ENCODE peak calls at places on chromosome 17, in six cellular contexts. G is IMR-90, D is H9, P is neuronal stem cell, X is mesenchymal stem cell, Z is trophoblast cell. R is an unnamed sample.

GRCh38 chr17:6603746-6604325 is 36.7 kb downstream of the KIAA0753 start:
- DNase-seq in G (peak; percentile 30), D (no peak), P (no peak), X (no peak), Z (no peak), R (no peak)

GRCh38 chr17:63399316-63399715 is 46.8 kb downstream of the CYB561 start:
- DNase-seq in G (peak; percentile 70), D (no peak), P (no peak), X (peak; percentile 55), Z (no peak), R (no peak)

GRCh38 chr17:12342609-12343248 is 322.1 kb downstream of the MAP2K4 start:
- DNase-seq in G (no peak), D (peak; percentile 82), P (peak; percentile 4), X (no peak), Z (peak; percentile 65), R (peak; percentile 36)

GRCh38 chr17:7138800-7139381 is 24.3 kb upstream of the ASGR2 start:
- DNase-seq in G (no peak), D (no peak), P (no peak), X (no peak), Z (peak; percentile 20), R (no peak)

GRCh38 chr17:64385187-64386083 is 5.2 kb downstream of the PECAM1 start:
- DNase-seq in G (peak; percentile 88), D (no peak), P (no peak), X (peak; percentile 91), Z (peak; percentile 21), R (no peak)

GRCh38 chr17:43548689-43549379 is 2.7 kb upstream of the ETV4 start:
- DNase-seq in G (no peak), D (no peak), P (no peak), X (no peak), Z (no peak), R (no peak)

GRCh38 chr17:80523054-80523744 is 21.4 kb upstream of the RPTOR start:
- DNase-seq in G (no peak), D (no peak), P (no peak), X (no peak), Z (no peak), R (no peak)

GRCh38 chr17:80012156-80012555 is 23.5 kb downstream of the TBC1D16 start:
- DNase-seq in G (no peak), D (no peak), P (no peak), X (no peak), Z (peak; percentile 31), R (no peak)

GRCh38 chr17:76410328-76410965 is 26.0 kb downstream of the SPHK1 start:
- DNase-seq in G (no peak), D (no peak), P (no peak), X (no peak), Z (no peak), R (no peak)

GRCh38 chr17:40718904-40719303 is 15.4 kb upstream of the KRT24 start:
- DNase-seq in G (no peak), D (no peak), P (no peak), X (no peak), Z (peak; percentile 94), R (no peak)

GRCh38 chr17:4583796-4584124 is 569 bp upstream of the SMTNL2 start:
- DNase-seq in G (no peak), D (peak; percentile 75), P (no peak), X (peak; percentile 40), Z (peak; percentile 24), R (no peak)

GRCh38 chr17:16377804-16378400 is 3.0 kb upstream of the UBB start:
- DNase-seq in G (peak; percentile 79), D (no peak), P (no peak), X (no peak), Z (no peak), R (no peak)

GRCh38 chr17:45631941-45632340 is 141.4 kb upstream of the PLEKHM1 start:
- DNase-seq in G (no peak), D (no peak), P (no peak), X (no peak), Z (no peak), R (no peak)

GRCh38 chr17:42518755-42519545 is 17.1 kb upstream of the NAGLU start:
- DNase-seq in G (no peak), D (peak; percentile 22), P (no peak), X (no peak), Z (no peak), R (no peak)

GRCh38 chr17:58339775-58340622 is 11.4 kb upstream of the TSPOAP1 start:
- DNase-seq in G (no peak), D (no peak), P (no peak), X (no peak), Z (peak; percentile 88), R (no peak)

GRCh38 chr17:76137351-76138233 is 3.5 kb downstream of the FOXJ1 start:
- DNase-seq in G (no peak), D (peak; percentile 63), P (no peak), X (no peak), Z (no peak), R (peak; percentile 77)

GRCh38 chr17:71709271-71709670 is 411.5 kb upstream of the SOX9 start:
- DNase-seq in G (peak; percentile 22), D (no peak), P (no peak), X (peak; percentile 31), Z (no peak), R (no peak)

GRCh38 chr17:47998044-47998443 is 27.1 kb downstream of the CDK5RAP3 start:
- DNase-seq in G (no peak), D (no peak), P (no peak), X (no peak), Z (no peak), R (no peak)
- H3K4me1 ChIP-seq in G (peaks cover 9% of the 10 kb centered on the region), D (peaks cover 11% of the 10 kb centered on the region), P (peaks cover 57% of the 10 kb centered on the region), X (peaks cover 18% of the 10 kb centered on the region), Z (peaks cover 20% of the 10 kb centered on the region), R (peaks cover 18% of the 10 kb centered on the region)

GRCh38 chr17:34654276-34654675 is 74.9 kb downstream of the TMEM132E start:
- DNase-seq in G (no peak), D (no peak), P (no peak), X (no peak), Z (peak; percentile 23), R (no peak)

GRCh38 chr17:34656801-34657200 is 77.4 kb downstream of the TMEM132E start:
- DNase-seq in G (no peak), D (no peak), P (no peak), X (no peak), Z (no peak), R (no peak)

GRCh38 chr17:34651267-34651955 is 72.0 kb downstream of the TMEM132E start:
- DNase-seq in G (no peak), D (no peak), P (no peak), X (no peak), Z (no peak), R (no peak)

GRCh38 chr17:34652001-34652400 is 72.6 kb downstream of the TMEM132E start:
- DNase-seq in G (no peak), D (no peak), P (no peak), X (no peak), Z (no peak), R (no peak)

GRCh38 chr17:34654871-34655270 is 75.5 kb downstream of the TMEM132E start:
- DNase-seq in G (no peak), D (no peak), P (no peak), X (no peak), Z (no peak), R (no peak)
- H3K14ac ChIP-seq in G (no peak overlapping the region), D (no peak overlapping the region), P (no peak overlapping the region), X (no peak overlapping the region), Z (no peak overlapping the region), R (no peak overlapping the region)

DNA sequence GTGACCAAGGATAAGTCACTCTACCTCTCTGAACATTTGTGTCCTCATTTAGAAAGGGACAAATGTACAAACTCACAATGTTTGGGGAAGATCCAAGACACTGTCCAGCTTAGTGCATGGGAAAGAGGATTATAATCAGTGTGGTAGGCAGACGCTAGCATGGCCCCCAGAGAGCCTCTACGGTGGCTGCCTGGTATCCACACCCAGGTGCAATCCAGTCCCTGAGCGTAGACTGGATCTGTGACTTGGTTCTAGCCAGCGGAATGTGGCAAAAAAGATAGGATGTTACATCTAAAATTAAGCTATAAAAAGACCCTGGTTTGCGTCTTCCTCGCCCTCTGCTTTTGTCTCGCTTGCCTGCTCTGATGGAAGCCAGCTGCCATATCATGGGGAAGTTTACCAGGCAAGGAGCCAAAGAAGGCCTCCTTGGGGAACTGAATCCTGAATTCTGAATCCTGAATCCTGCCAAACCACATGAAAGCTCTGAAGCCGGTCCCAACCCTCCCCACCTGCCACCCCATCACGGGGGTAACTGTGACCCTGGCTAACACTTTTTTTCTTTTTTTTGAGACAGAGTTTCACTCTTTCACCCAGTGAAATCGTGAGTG is 51.6 kb downstream of the PLXDC1 start:
- DNase-seq in G (peak; percentile 62), D (no peak), P (no peak), X (peak; percentile 57), Z (no peak), R (no peak)
- H3K4me1 ChIP-seq in G (peaks cover 8% of the 10 kb centered on the region), D (no peaks in the 10 kb centered on the region), P (peaks cover 9% of the 10 kb centered on the region), X (peaks cover 20% of the 10 kb centered on the region), Z (no peaks in the 10 kb centered on the region), R (peaks cover 3% of the 10 kb centered on the region)

GRCh38 chr17:61852857-61853256 is 10.5 kb downstream of the BRIP1 start:
- DNase-seq in G (no peak), D (no peak), P (no peak), X (no peak), Z (no peak), R (no peak)
- H3K14ac ChIP-seq in G (no peak overlapping the region), D (no peak overlapping the region), P (no peak overlapping the region), X (no peak overlapping the region), Z (no peak overlapping the region), R (no peak overlapping the region)

DNA sequence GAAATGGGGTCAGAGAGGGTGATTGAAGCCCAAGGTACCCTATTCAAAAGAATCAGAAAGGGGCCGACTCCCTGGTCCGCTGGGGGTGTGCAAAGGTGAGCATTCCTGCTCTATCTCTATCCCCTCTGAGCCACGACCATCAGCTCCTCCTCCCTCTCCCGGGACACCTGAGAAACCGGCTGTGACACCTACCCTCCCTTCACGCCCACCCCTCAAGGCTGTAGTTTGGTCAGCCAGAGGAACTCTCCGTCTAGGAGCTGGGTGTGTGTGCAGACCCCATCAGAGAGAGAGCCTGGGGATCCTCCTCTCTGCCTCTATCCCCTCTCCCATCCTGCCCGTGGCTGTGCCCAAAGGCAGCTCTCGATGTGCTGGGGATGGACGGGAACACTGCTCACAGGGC is 27.6 kb upstream of the DLX4 start:
- DNase-seq in G (no peak), D (no peak), P (no peak), X (no peak), Z (no peak), R (no peak)
- H3K4me1 ChIP-seq in G (no peaks in the 10 kb centered on the region), D (no peaks in the 10 kb centered on the region), P (no peaks in the 10 kb centered on the region), X (peaks cover 8% of the 10 kb centered on the region), Z (peaks cover 7% of the 10 kb centered on the region), R (peaks cover 3% of the 10 kb centered on the region)

GRCh38 chr17:82372591-82373452 is 1.3 kb downstream of the UTS2R start:
- DNase-seq in G (no peak), D (no peak), P (no peak), X (no peak), Z (peak; percentile 27), R (no peak)
- H3K14ac ChIP-seq in G (no peak overlapping the region), D (no peak overlapping the region), P (peak overlapping the region; percentile 56), X (no peak overlapping the region), Z (no peak overlapping the region), R (no peak overlapping the region)